ENCODE peak calls at places on chromosome 22, in nine cellular contexts. One of them, this sample, is unnamed.

GRCh38 chr22:38305481-38306448 is 11.5 kb downstream of the CSNK1E start:
- DNase-seq in GM12865: peak; percentile 95
- DNase-seq in AG10803: no peak
- DNase-seq in AG09309: no peak
- DNase-seq in GM23338: peak; percentile 84
- DNase-seq in PC-9: peak; percentile 52
- DNase-seq in HL-60: no peak
- DNase-seq in body of pancreas: no peak
- DNase-seq in A549: no peak
- DNase-seq in this sample: peak; percentile 62

GRCh38 chr22:17213976-17214375 is 5.3 kb downstream of the ADA2 start:
- DNase-seq in GM12865: peak; percentile 47
- DNase-seq in AG10803: peak; percentile 18
- DNase-seq in AG09309: no peak
- DNase-seq in GM23338: peak; percentile 79
- DNase-seq in PC-9: no peak
- DNase-seq in HL-60: peak; percentile 25
- DNase-seq in body of pancreas: peak; percentile 78
- DNase-seq in A549: peak; percentile 24
- DNase-seq in this sample: no peak

GRCh38 chr22:48060266-48060665 is 1297.8 kb downstream of the TBC1D22A start:
- DNase-seq in GM12865: no peak
- DNase-seq in AG10803: no peak
- DNase-seq in AG09309: no peak
- DNase-seq in GM23338: no peak
- DNase-seq in PC-9: no peak
- DNase-seq in HL-60: no peak
- DNase-seq in body of pancreas: no peak
- DNase-seq in A549: no peak
- DNase-seq in this sample: no peak

GRCh38 chr22:41772198-41772597 is 28.3 kb upstream of the CCDC134 start:
- DNase-seq in GM12865: no peak
- DNase-seq in AG10803: no peak
- DNase-seq in AG09309: no peak
- DNase-seq in GM23338: no peak
- DNase-seq in PC-9: peak; percentile 8
- DNase-seq in HL-60: no peak
- DNase-seq in body of pancreas: no peak
- DNase-seq in A549: peak; percentile 16
- DNase-seq in this sample: no peak

GRCh38 chr22:37154925-37155712 is 5.4 kb upstream of the IL2RB start:
- DNase-seq in GM12865: peak; percentile 84
- DNase-seq in AG10803: peak; percentile 4
- DNase-seq in AG09309: no peak
- DNase-seq in GM23338: no peak
- DNase-seq in PC-9: no peak
- DNase-seq in HL-60: no peak
- DNase-seq in body of pancreas: no peak
- DNase-seq in A549: no peak
- DNase-seq in this sample: no peak

GRCh38 chr22:39926175-39927152 is 25.6 kb downstream of the GRAP2 start:
- DNase-seq in GM12865: no peak
- DNase-seq in AG10803: no peak
- DNase-seq in AG09309: no peak
- DNase-seq in GM23338: no peak
- DNase-seq in PC-9: no peak
- DNase-seq in HL-60: no peak
- DNase-seq in body of pancreas: no peak
- DNase-seq in A549: no peak
- DNase-seq in this sample: no peak

GRCh38 chr22:49068861-49069260 is 758.8 kb downstream of the BRD1 start:
- DNase-seq in GM12865: no peak
- DNase-seq in AG10803: no peak
- DNase-seq in AG09309: no peak
- DNase-seq in GM23338: no peak
- DNase-seq in PC-9: no peak
- DNase-seq in HL-60: no peak
- DNase-seq in body of pancreas: no peak
- DNase-seq in A549: no peak
- DNase-seq in this sample: no peak

GRCh38 chr22:46073683-46074504 is 76.4 kb upstream of the PPARA start:
- DNase-seq in GM12865: no peak
- DNase-seq in AG10803: no peak
- DNase-seq in AG09309: no peak
- DNase-seq in GM23338: no peak
- DNase-seq in PC-9: peak; percentile 29
- DNase-seq in HL-60: peak; percentile 33
- DNase-seq in body of pancreas: peak; percentile 55
- DNase-seq in A549: no peak
- DNase-seq in this sample: peak; percentile 65

GRCh38 chr22:19943665-19944026 is 2.0 kb upstream of the TXNRD2 start:
- DNase-seq in GM12865: peak; percentile 37
- DNase-seq in AG10803: peak; percentile 84
- DNase-seq in AG09309: peak; percentile 55
- DNase-seq in GM23338: peak; percentile 49
- DNase-seq in PC-9: no peak
- DNase-seq in HL-60: peak; percentile 69
- DNase-seq in body of pancreas: no peak
- DNase-seq in A549: peak; percentile 46
- DNase-seq in this sample: peak; percentile 80

GRCh38 chr22:31526275-31526674 is 29.9 kb downstream of the SFI1 start:
- DNase-seq in GM12865: peak; percentile 30
- DNase-seq in AG10803: no peak
- DNase-seq in AG09309: no peak
- DNase-seq in GM23338: no peak
- DNase-seq in PC-9: no peak
- DNase-seq in HL-60: no peak
- DNase-seq in body of pancreas: no peak
- DNase-seq in A549: no peak
- DNase-seq in this sample: no peak

GRCh38 chr22:34608716-34609115 is 457.2 kb upstream of the ISX start:
- DNase-seq in GM12865: no peak
- DNase-seq in AG10803: peak; percentile 18
- DNase-seq in AG09309: no peak
- DNase-seq in GM23338: no peak
- DNase-seq in PC-9: peak; percentile 2
- DNase-seq in HL-60: no peak
- DNase-seq in body of pancreas: no peak
- DNase-seq in A549: no peak
- DNase-seq in this sample: no peak

GRCh38 chr22:37734402-37734700 is 37.5 kb downstream of the TRIOBP start:
- DNase-seq in GM12865: no peak
- DNase-seq in AG10803: no peak
- DNase-seq in AG09309: no peak
- DNase-seq in GM23338: no peak
- DNase-seq in PC-9: no peak
- DNase-seq in HL-60: no peak
- DNase-seq in body of pancreas: no peak
- DNase-seq in A549: no peak
- DNase-seq in this sample: no peak

GRCh38 chr22:25448435-25449051 is 115.9 kb upstream of the GRK3 start:
- DNase-seq in GM12865: peak; percentile 28
- DNase-seq in AG10803: peak; percentile 13
- DNase-seq in AG09309: no peak
- DNase-seq in GM23338: peak; percentile 25
- DNase-seq in PC-9: no peak
- DNase-seq in HL-60: no peak
- DNase-seq in body of pancreas: no peak
- DNase-seq in A549: no peak
- DNase-seq in this sample: peak; percentile 22

GRCh38 chr22:25449781-25450317 is 114.6 kb upstream of the GRK3 start:
- DNase-seq in GM12865: no peak
- DNase-seq in AG10803: peak; percentile 21
- DNase-seq in AG09309: no peak
- DNase-seq in GM23338: no peak
- DNase-seq in PC-9: no peak
- DNase-seq in HL-60: no peak
- DNase-seq in body of pancreas: no peak
- DNase-seq in A549: no peak
- DNase-seq in this sample: no peak

GRCh38 chr22:25451480-25452114 is 112.9 kb upstream of the GRK3 start:
- DNase-seq in GM12865: no peak
- DNase-seq in AG10803: no peak
- DNase-seq in AG09309: no peak
- DNase-seq in GM23338: no peak
- DNase-seq in PC-9: no peak
- DNase-seq in HL-60: no peak
- DNase-seq in body of pancreas: no peak
- DNase-seq in A549: no peak
- DNase-seq in this sample: no peak

GRCh38 chr22:25447689-25448434 is 116.6 kb upstream of the GRK3 start:
- DNase-seq in GM12865: peak; percentile 93
- DNase-seq in AG10803: peak; percentile 73
- DNase-seq in AG09309: no peak
- DNase-seq in GM23338: peak; percentile 93
- DNase-seq in PC-9: peak; percentile 68
- DNase-seq in HL-60: peak; percentile 96
- DNase-seq in body of pancreas: peak; percentile 92
- DNase-seq in A549: peak; percentile 79
- DNase-seq in this sample: peak; percentile 77

GRCh38 chr22:25447067-25447688 is 117.3 kb upstream of the GRK3 start:
- DNase-seq in GM12865: peak; percentile 33
- DNase-seq in AG10803: no peak
- DNase-seq in AG09309: no peak
- DNase-seq in GM23338: peak; percentile 21
- DNase-seq in PC-9: no peak
- DNase-seq in HL-60: no peak
- DNase-seq in body of pancreas: no peak
- DNase-seq in A549: no peak
- DNase-seq in this sample: no peak
- H3K4me3 ChIP-seq in GM12865: peak overlapping the region; percentile 79
- H3K4me3 ChIP-seq in AG10803: no peak overlapping the region
- H3K4me3 ChIP-seq in AG09309: no peak overlapping the region
- H3K4me3 ChIP-seq in GM23338: peak overlapping the region; percentile 91
- H3K4me3 ChIP-seq in PC-9: no peak overlapping the region
- H3K4me3 ChIP-seq in HL-60: peak overlapping the region; percentile 77
- H3K4me3 ChIP-seq in body of pancreas: no peak overlapping the region
- H3K4me3 ChIP-seq in A549: no peak overlapping the region
- H3K4me3 ChIP-seq in this sample: no peak overlapping the region

DNA sequence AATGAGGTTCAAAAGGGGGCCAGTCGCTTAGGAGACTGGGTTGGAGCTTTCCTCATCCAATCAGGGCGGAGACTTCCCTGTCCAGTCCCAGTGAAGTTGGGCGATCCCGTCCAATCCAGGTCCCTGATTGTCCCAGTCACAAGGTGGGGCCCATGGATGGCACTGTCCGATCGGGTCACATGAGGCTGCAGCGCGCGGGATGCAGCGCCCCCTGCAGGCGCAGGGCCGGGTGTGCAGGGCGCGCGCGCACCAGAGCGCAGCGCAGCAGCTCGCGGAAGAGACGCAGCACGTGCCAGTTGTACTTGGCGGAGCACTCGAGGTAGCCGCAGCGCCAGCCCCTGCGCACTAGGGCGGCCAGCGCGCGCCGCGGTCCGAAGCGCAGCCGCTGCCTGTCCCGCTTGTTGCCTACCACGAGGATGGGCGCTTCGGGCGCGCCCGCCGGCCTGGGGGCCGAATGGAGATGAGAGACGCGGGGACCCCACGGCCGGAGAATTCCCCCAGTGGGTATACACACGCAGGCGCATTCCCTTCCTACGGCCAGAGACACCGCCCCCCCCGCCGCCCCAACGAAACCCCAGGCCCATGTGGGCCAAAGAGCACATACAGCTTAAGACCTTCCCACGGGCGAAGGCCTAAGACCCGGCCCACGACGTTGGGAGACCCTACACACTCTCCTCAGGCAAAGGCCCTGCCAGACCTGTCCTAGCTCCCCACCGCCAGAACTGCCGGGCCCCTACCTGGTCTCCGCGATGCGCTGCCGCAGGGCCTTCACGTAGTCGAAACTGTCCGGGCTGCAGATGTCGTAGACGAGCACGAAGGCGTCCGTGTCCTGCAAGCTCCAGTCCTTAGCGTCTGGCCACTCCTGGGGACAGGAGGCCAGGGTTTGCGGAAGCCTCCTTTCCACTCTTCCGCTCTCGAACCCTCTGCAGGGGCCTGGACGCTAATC is 2.1 kb downstream of the RASL10A start:
- DNase-seq in GM12865: no peak
- DNase-seq in AG10803: peak; percentile 25
- DNase-seq in AG09309: no peak
- DNase-seq in GM23338: peak; percentile 89
- DNase-seq in PC-9: no peak
- DNase-seq in HL-60: no peak
- DNase-seq in body of pancreas: peak; percentile 16
- DNase-seq in A549: peak; percentile 70
- DNase-seq in this sample: peak; percentile 22
- TF ChIP-seq CTCF in GM12865: peak; percentile 55
- TF ChIP-seq CTCF in AG10803: peak; percentile 48
- TF ChIP-seq CTCF in AG09309: peak; percentile 45
- TF ChIP-seq CTCF in GM23338: peak; percentile 85
- TF ChIP-seq CTCF in PC-9: no peak
- TF ChIP-seq CTCF in HL-60: peak; percentile 34
- TF ChIP-seq CTCF in body of pancreas: peak; percentile 38
- TF ChIP-seq CTCF in A549: peak; percentile 28
- TF ChIP-seq CTCF in this sample: peak; percentile 63

GRCh38 chr22:29480512-29481264 is 670 bp downstream of the NEFH start:
- DNase-seq in GM12865: no peak
- DNase-seq in AG10803: peak; percentile 35
- DNase-seq in AG09309: no peak
- DNase-seq in GM23338: peak; percentile 75
- DNase-seq in PC-9: peak; percentile 54
- DNase-seq in HL-60: peak; percentile 80
- DNase-seq in body of pancreas: no peak
- DNase-seq in A549: no peak
- DNase-seq in this sample: peak; percentile 59
- H3K4me3 ChIP-seq in GM12865: no peak overlapping the region
- H3K4me3 ChIP-seq in AG10803: peak overlapping the region; percentile 26
- H3K4me3 ChIP-seq in AG09309: no peak overlapping the region
- H3K4me3 ChIP-seq in GM23338: peak overlapping the region; percentile 65
- H3K4me3 ChIP-seq in PC-9: peak overlapping the region; percentile 50
- H3K4me3 ChIP-seq in HL-60: peak overlapping the region; percentile 35
- H3K4me3 ChIP-seq in body of pancreas: no peak overlapping the region
- H3K4me3 ChIP-seq in A549: no peak overlapping the region
- H3K4me3 ChIP-seq in this sample: peak overlapping the region; percentile 29

DNA sequence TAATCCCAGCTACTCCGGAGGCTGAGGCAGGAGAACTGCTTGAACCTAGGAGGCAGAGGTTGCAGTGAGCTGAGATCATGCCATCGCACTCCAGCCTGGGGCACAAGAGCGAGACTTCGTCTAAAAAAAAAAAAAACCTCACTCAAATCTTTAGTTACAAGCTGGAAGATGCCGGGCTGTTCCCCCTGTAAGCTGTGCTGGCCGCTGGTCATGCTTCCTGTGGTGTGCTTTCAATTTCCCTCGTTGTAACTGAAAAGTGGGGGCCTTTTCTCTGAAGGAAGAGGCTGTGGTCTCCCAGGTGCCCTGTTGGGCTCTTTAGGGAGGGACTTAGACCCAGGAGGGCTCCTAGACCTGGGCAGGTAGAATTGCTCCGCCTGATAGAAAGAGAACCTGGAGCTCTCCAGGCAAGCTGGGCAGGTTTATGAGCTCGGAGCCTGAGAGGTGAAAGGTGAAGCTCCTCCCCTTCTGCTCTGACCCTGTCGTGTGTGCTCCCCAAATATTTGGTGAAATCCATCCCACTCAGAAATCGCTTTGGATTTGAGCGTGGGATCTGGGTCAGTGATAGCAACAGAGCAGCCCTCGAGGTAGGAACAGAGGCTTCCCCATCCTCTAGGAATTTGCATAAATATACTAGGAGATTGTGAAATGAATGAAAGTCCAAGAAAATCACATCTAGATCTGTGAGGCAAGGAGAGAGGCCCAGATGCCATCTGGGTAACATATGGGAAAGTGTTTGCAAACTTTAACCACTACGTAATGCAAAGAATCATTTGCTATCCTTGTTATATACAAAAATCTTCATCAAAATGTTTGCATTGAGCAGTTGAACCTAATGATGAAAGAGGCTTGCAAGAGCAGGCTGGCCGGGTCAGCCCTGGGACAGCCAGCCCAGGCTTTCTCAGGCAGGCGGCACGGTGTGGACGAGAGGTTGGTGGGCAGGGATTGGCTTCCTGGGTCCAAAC is 154.3 kb downstream of the FBXO7 start:
- DNase-seq in GM12865: no peak
- DNase-seq in AG10803: peak; percentile 88
- DNase-seq in AG09309: no peak
- DNase-seq in GM23338: no peak
- DNase-seq in PC-9: no peak
- DNase-seq in HL-60: no peak
- DNase-seq in body of pancreas: no peak
- DNase-seq in A549: no peak
- DNase-seq in this sample: peak; percentile 98
- TF ChIP-seq CTCF in GM12865: no peak
- TF ChIP-seq CTCF in AG10803: no peak
- TF ChIP-seq CTCF in AG09309: no peak
- TF ChIP-seq CTCF in GM23338: no peak
- TF ChIP-seq CTCF in PC-9: no peak
- TF ChIP-seq CTCF in HL-60: no peak
- TF ChIP-seq CTCF in body of pancreas: no peak
- TF ChIP-seq CTCF in A549: no peak
- TF ChIP-seq CTCF in this sample: no peak